ENCODE peak calls at places on chromosomes 5 and 9, in five cellular contexts. J, Z, C, W and T are unnamed samples.

GRCh38 chr5:99715921-99716320 is 787.1 kb upstream of the CHD1 start:
- DNase-seq in J (no peak), Z (no peak), C (no peak), W (no peak), T (no peak)

GRCh38 chr5:159850192-159850573 is 66.1 kb upstream of the ADRA1B start:
- DNase-seq in J (no peak), Z (no peak), C (no peak), W (no peak), T (peak)

GRCh38 chr9:119029876-119030275 is 339.4 kb downstream of the BRINP1 start:
- DNase-seq in J (no peak), Z (no peak), C (no peak), W (no peak), T (no peak)

GRCh38 chr9:96129698-96130097 is 172.3 kb downstream of the HSD17B3 start:
- DNase-seq in J (no peak), Z (peak), C (no peak), W (no peak), T (no peak)

GRCh38 chr5:119287547-119288073 is 68.2 kb upstream of the TNFAIP8 start:
- DNase-seq in J (no peak), Z (no peak), C (no peak), W (peak), T (peak)

GRCh38 chr9:95511952-95512750 is 4.6 kb downstream of the PTCH1 start:
- DNase-seq in J (peak), Z (no peak), C (peak), W (no peak), T (no peak)

GRCh38 chr5:175035882-175036533 is 311.6 kb downstream of the MSX2 start:
- DNase-seq in J (no peak), Z (no peak), C (no peak), W (no peak), T (no peak)

GRCh38 chr5:10229306-10230048 is 20.2 kb downstream of the ATPSCKMT start:
- DNase-seq in J (peak), Z (no peak), C (no peak), W (no peak), T (peak)

GRCh38 chr5:118611332-118611945 is 376.9 kb downstream of the DTWD2 start:
- DNase-seq in J (peak), Z (peak), C (no peak), W (peak), T (peak)

GRCh38 chr5:57650360-57651069 is 167.9 kb upstream of the ACTBL2 start:
- DNase-seq in J (peak), Z (no peak), C (peak), W (peak), T (peak)

GRCh38 chr5:123371575-123372179 is 51.5 kb downstream of the CEP120 start:
- DNase-seq in J (peak), Z (peak), C (peak), W (peak), T (peak)

GRCh38 chr9:120439147-120439546 is 140.8 kb downstream of the CDK5RAP2 start:
- DNase-seq in J (no peak), Z (peak), C (no peak), W (no peak), T (peak)

GRCh38 chr5:135019314-135019713 is 14.7 kb downstream of the PITX1 start:
- DNase-seq in J (no peak), Z (no peak), C (no peak), W (no peak), T (no peak)

GRCh38 chr5:115415143-115415491 is 118.7 kb upstream of the CCDC112 start:
- DNase-seq in J (peak), Z (peak), C (no peak), W (peak), T (peak)

GRCh38 chr9:32260481-32260880 is 124.0 kb upstream of the ACO1 start:
- DNase-seq in J (no peak), Z (no peak), C (no peak), W (no peak), T (no peak)

GRCh38 chr9:37486616-37487544 is 1.1 kb downstream of the POLR1E start:
- DNase-seq in J (peak), Z (no peak), C (no peak), W (no peak), T (peak)

GRCh38 chr5:105956456-105957177 is 1714.1 kb downstream of the EFNA5 start:
- DNase-seq in J (peak), Z (no peak), C (no peak), W (no peak), T (peak)

GRCh38 chr5:11182441-11183080 is 421.5 kb upstream of the DAP start:
- DNase-seq in J (peak), Z (peak), C (no peak), W (no peak), T (peak)

GRCh38 chr5:74442466-74442865 is 198.1 kb downstream of the ENC1 start:
- DNase-seq in J (no peak), Z (no peak), C (no peak), W (peak), T (no peak)

GRCh38 chr9:131214457-131214856 is 61.9 kb downstream of the FAM78A start:
- DNase-seq in J (no peak), Z (no peak), C (no peak), W (no peak), T (peak)

GRCh38 chr5:66633754-66634153 is 37.6 kb downstream of the MAST4 start:
- DNase-seq in J (no peak), Z (peak), C (no peak), W (peak), T (no peak)

GRCh38 chr5:158684469-158684868 is 415.2 kb downstream of the EBF1 start:
- DNase-seq in J (no peak), Z (no peak), C (no peak), W (no peak), T (no peak)

GRCh38 chr5:14946813-14947640 is 75.4 kb upstream of the ANKH start:
- DNase-seq in J (peak), Z (no peak), C (no peak), W (peak), T (no peak)

GRCh38 chr5:159095882-159096554 is 3.7 kb downstream of the EBF1 start:
- DNase-seq in J (no peak), Z (no peak), C (no peak), W (no peak), T (no peak)

GRCh38 chr5:115816226-115817042 is at the start of gene CDO1:
- DNase-seq in J (peak), Z (peak), C (peak), W (peak), T (peak)

GRCh38 chr5:84085387-84086041 is 299.2 kb downstream of the EDIL3 start:
- DNase-seq in J (no peak), Z (no peak), C (no peak), W (no peak), T (no peak)

GRCh38 chr5:62257018-62257367 is 49.0 kb upstream of the KIF2A start:
- DNase-seq in J (no peak), Z (no peak), C (no peak), W (no peak), T (no peak)

GRCh38 chr5:65927497-65928340 is 1.3 kb downstream of the ERBIN start:
- DNase-seq in J (peak), Z (no peak), C (no peak), W (peak), T (peak)

GRCh38 chr5:123617561-123617960 is 105.6 kb downstream of the CSNK1G3 start:
- DNase-seq in J (no peak), Z (no peak), C (no peak), W (no peak), T (no peak)

GRCh38 chr9:116687762-116688160 is 656 bp downstream of the TRIM32 start:
- DNase-seq in J (no peak), Z (no peak), C (no peak), W (no peak), T (no peak)

GRCh38 chr9:122904466-122904822 is 715 bp downstream of the RC3H2 start:
- DNase-seq in J (peak), Z (no peak), C (no peak), W (peak), T (peak)

GRCh38 chr5:5886812-5887486 is 464.5 kb downstream of the ICE1 start:
- DNase-seq in J (no peak), Z (peak), C (peak), W (no peak), T (no peak)

DNA sequence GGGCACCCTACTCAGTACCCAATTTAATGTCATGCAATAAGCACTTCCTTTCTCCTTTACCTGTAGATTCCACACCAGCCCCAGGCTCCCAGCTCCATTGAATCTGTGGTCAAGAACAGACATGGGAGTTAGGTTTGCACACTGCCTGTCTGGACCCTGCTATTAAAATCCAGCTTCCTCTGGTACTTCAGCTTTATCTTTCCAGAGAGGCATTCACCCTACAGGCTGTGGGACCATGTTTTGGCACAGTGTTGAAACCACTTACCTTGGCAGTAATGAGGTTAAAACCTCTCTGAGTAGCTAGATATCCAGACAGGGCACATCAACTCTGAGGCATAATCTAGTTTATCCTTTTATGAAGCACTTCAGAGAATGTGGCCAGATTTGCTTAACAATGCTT is 191.5 kb upstream of the PCSK5 start:
- DNase-seq in J (no peak), Z (no peak), C (no peak), W (no peak), T (no peak)
- H3K4me3 ChIP-seq in J (no peak), Z (no peak), C (no peak), W (no peak), T (no peak)

DNA sequence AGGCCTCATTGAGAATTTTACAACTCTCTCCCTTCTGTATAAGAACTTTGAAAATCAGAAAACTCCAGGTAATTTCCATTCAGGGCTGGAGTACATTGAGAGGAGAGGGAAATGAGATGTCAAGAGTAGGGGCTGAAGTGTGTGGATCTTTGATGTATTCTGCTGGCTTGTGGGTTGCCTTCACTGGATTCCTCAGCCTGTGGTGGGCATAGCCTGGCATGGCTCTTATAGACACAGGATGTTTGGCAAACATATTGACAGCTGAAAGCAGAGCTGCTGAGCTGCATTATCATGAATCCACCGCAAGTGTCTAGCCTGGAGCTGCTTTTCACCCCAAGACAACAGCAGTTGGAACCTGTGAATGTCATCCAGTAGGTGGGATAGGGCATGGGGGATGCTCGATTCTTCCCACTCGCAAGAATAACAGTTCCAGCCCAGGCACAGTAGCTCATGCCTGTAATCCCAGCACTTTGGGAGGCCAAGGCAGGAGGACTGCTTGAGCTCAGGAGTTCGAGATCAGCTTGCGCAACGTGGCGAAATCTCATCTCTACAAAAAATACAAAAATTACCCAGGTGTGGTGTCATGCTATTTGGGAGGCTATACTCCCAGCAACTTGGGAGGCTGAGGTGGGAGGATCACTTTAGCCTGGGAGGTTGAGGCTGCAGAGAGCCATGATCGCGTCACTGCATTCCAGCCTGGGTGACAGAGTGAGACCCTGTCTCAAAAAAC is 36.0 kb upstream of the TTC23L start:
- DNase-seq in J (no peak), Z (no peak), C (no peak), W (no peak), T (no peak)
- H4K91ac ChIP-seq in J (no peak), Z (no peak), C (no peak), W (no peak), T (no peak)

DNA sequence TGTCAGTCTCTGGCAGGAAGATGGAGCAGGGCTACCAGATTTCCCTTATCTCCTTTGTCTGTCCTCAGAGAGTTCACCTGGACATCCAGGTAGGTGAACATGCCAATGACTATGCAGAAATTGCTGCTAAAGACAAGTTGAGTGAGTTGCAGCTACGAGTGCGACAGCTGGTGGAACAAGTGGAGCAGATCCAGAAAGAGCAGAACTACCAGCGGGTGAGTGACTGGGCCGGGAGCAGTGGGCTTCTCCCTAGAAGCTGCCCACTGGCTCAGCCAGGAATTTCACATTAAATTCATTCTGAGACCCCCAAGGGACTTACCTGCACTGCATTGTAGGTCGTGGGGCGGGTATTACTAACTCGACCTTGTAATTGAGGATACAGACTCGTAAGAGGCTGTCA is 2.1 kb downstream of the TMED9 start:
- DNase-seq in J (no peak), Z (no peak), C (no peak), W (no peak), T (no peak)
- H3K4me3 ChIP-seq in J (no peak), Z (no peak), C (no peak), W (no peak), T (no peak)

GRCh38 chr9:8883313-8883712 is 1083.7 kb upstream of the DMAC1 start:
- DNase-seq in J (no peak), Z (no peak), C (no peak), W (no peak), T (no peak)
- H4K91ac ChIP-seq in J (no peak), Z (no peak), C (no peak), W (no peak), T (no peak)

GRCh38 chr9:134403682-134404301 is 77.5 kb downstream of the RXRA start:
- DNase-seq in J (peak), Z (no peak), C (no peak), W (no peak), T (peak)

GRCh38 chr9:134405527-134405926 is 79.3 kb downstream of the RXRA start:
- DNase-seq in J (no peak), Z (no peak), C (no peak), W (no peak), T (no peak)

GRCh38 chr9:134403292-134403681 is 77.0 kb downstream of the RXRA start:
- DNase-seq in J (no peak), Z (no peak), C (no peak), W (no peak), T (no peak)

GRCh38 chr9:134406366-134407122 is 80.3 kb downstream of the RXRA start:
- DNase-seq in J (peak), Z (no peak), C (no peak), W (peak), T (no peak)

GRCh38 chr9:134404376-134405358 is 78.4 kb downstream of the RXRA start:
- DNase-seq in J (no peak), Z (no peak), C (no peak), W (no peak), T (no peak)
- H3K4me3 ChIP-seq in J (no peak), Z (no peak), C (no peak), W (no peak), T (no peak)

GRCh38 chr5:178115835-178116405 is 2.6 kb downstream of the N4BP3 start:
- DNase-seq in J (no peak), Z (peak), C (no peak), W (no peak), T (no peak)

GRCh38 chr5:178113841-178114324 is 551 bp downstream of the N4BP3 start:
- DNase-seq in J (no peak), Z (no peak), C (no peak), W (no peak), T (no peak)

GRCh38 chr5:178116406-178116885 is 3.1 kb downstream of the N4BP3 start:
- DNase-seq in J (no peak), Z (no peak), C (no peak), W (no peak), T (no peak)

GRCh38 chr5:178114325-178115135 is 1.2 kb downstream of the N4BP3 start:
- DNase-seq in J (no peak), Z (peak), C (no peak), W (peak), T (no peak)

DNA sequence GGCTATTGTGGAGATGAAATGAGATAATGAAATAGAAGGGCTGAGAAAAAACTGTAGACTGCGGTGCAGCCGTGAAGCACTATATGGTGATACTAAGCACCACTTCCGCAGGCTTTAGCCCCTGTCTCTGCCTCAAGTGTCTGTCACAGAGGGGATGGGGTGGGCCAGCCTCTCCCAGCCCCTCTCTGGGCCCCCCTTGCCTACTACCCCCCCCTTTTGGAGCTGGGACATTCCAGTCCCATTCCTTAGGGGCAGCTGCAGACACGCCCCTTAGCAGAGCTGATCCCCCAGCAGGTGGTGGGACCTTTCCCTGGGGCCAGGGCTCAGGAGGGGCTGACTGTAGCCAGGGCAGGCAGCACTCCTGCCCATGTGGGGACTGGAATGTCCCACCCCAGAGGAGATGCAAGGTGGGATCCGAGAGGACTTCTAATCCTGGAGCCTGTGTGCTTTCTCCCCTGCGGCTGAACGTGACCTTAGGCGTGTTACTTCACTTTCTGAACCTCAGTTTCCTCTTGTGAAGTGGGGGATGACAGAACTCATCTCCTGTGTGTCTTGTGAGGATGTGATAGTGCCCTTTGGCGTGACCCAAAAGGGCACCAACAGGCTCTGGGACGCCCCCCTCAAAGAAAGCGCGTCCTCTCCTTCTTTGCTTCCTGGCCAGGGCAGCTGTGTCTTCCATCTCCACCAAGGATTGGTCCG is 2.0 kb downstream of the N4BP3 start:
- DNase-seq in J (no peak), Z (peak), C (peak), W (no peak), T (no peak)
- H4K91ac ChIP-seq in J (no peak), Z (peak), C (peak), W (no peak), T (no peak)

GRCh38 chr5:33936381-33937016 is at the start of gene RXFP3:
- DNase-seq in J (no peak), Z (no peak), C (no peak), W (no peak), T (peak)
- H3K4me3 ChIP-seq in J (peak), Z (peak), C (peak), W (peak), T (peak)